ENCODE peak calls at places on chromosomes 11 and 22, in six cellular contexts. One of them, this sample, is unnamed.
A peak's percentile ranks its signal among the peaks of the same experiment; 100 is the strongest.

GRCh38 chr11:7630002-7630401 is 43.3 kb downstream of the CYB5R2 start:
- DNase-seq in HCT116: no peak
- DNase-seq in heart right ventricle: no peak
- DNase-seq in A673: no peak
- DNase-seq in BE2C: no peak
- DNase-seq in mesenchymal stem cell: no peak
- DNase-seq in this sample: no peak

GRCh38 chr11:11157201-11157600 is 195.8 kb downstream of the CSNK2A3 start:
- DNase-seq in HCT116: peak; percentile 21
- DNase-seq in heart right ventricle: no peak
- DNase-seq in A673: peak; percentile 54
- DNase-seq in BE2C: peak; percentile 36
- DNase-seq in mesenchymal stem cell: peak; percentile 28
- DNase-seq in this sample: peak; percentile 29

GRCh38 chr11:27697679-27698275 is 2.5 kb downstream of the BDNF start:
- DNase-seq in HCT116: no peak
- DNase-seq in heart right ventricle: no peak
- DNase-seq in A673: no peak
- DNase-seq in BE2C: no peak
- DNase-seq in mesenchymal stem cell: no peak
- DNase-seq in this sample: no peak

GRCh38 chr11:112806876-112807275 is 154.3 kb upstream of the NCAM1 start:
- DNase-seq in HCT116: no peak
- DNase-seq in heart right ventricle: no peak
- DNase-seq in A673: peak; percentile 85
- DNase-seq in BE2C: no peak
- DNase-seq in mesenchymal stem cell: no peak
- DNase-seq in this sample: no peak

GRCh38 chr11:76119032-76119431 is 87.3 kb downstream of the WNT11 start:
- DNase-seq in HCT116: no peak
- DNase-seq in heart right ventricle: no peak
- DNase-seq in A673: no peak
- DNase-seq in BE2C: no peak
- DNase-seq in mesenchymal stem cell: no peak
- DNase-seq in this sample: no peak

GRCh38 chr11:442611-443081 is 835 bp upstream of the ANO9 start:
- DNase-seq in HCT116: no peak
- DNase-seq in heart right ventricle: no peak
- DNase-seq in A673: no peak
- DNase-seq in BE2C: no peak
- DNase-seq in mesenchymal stem cell: no peak
- DNase-seq in this sample: no peak

GRCh38 chr11:58060535-58060934 is 29.8 kb downstream of the OR6Q1 start:
- DNase-seq in HCT116: no peak
- DNase-seq in heart right ventricle: no peak
- DNase-seq in A673: no peak
- DNase-seq in BE2C: no peak
- DNase-seq in mesenchymal stem cell: no peak
- DNase-seq in this sample: no peak

GRCh38 chr22:42964994-42965699 is 49.8 kb downstream of the PACSIN2 start:
- DNase-seq in HCT116: peak; percentile 86
- DNase-seq in heart right ventricle: no peak
- DNase-seq in A673: peak; percentile 88
- DNase-seq in BE2C: no peak
- DNase-seq in mesenchymal stem cell: peak; percentile 29
- DNase-seq in this sample: no peak

GRCh38 chr11:2730323-2731284 is 30.8 kb upstream of the KCNQ1OT1 start:
- DNase-seq in HCT116: no peak
- DNase-seq in heart right ventricle: no peak
- DNase-seq in A673: no peak
- DNase-seq in BE2C: no peak
- DNase-seq in mesenchymal stem cell: no peak
- DNase-seq in this sample: no peak

GRCh38 chr11:124602193-124602592 is 9.0 kb upstream of the PANX3 start:
- DNase-seq in HCT116: peak; percentile 3
- DNase-seq in heart right ventricle: no peak
- DNase-seq in A673: no peak
- DNase-seq in BE2C: no peak
- DNase-seq in mesenchymal stem cell: no peak
- DNase-seq in this sample: no peak

GRCh38 chr22:22759371-22759770 is 115.0 kb downstream of the GGTLC2 start:
- DNase-seq in HCT116: no peak
- DNase-seq in heart right ventricle: no peak
- DNase-seq in A673: no peak
- DNase-seq in BE2C: no peak
- DNase-seq in mesenchymal stem cell: no peak
- DNase-seq in this sample: no peak

GRCh38 chr11:57483570-57483934 is 23.2 kb downstream of the RTN4RL2 start:
- DNase-seq in HCT116: no peak
- DNase-seq in heart right ventricle: no peak
- DNase-seq in A673: no peak
- DNase-seq in BE2C: no peak
- DNase-seq in mesenchymal stem cell: no peak
- DNase-seq in this sample: no peak

DNA sequence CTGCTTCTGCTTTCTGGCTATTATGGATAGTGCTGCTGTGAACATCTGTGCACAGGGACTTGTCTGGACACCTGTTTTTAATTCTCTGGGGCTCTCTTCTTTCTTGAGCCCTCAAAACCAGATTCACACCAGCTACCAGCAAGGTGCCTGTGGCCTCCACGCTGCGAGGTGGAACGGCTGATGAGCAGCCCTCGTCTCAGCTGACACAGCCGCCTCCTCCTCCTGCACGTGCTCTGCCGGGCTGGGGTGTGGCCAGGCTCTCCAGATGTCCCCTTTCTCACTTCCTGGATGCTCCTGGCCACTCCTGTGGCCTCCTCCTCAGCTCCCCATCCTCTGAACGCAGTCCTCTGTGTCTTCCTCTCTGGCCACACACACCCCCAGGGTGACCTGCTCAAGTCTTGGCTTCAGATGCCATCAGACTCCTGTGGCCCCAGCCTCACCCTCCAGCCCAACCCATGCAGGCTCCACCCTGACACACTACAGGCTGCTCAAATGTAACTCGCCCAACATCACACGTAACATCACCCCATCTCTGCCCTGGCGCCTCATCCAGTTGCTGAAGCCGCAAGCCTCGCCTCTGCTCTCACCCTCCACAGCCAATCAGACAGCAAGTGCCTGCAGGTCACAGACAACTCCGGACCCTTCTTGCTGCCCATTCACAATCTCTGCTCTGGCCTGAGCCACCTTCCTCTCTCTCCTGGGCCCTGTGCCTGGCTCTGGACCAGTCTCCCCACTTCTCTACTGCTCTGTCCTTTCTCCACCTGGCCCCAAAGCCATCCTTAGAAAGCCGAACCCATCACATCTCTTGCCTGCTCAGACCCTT is 333.6 kb downstream of the CTTN start:
- DNase-seq in HCT116: no peak
- DNase-seq in heart right ventricle: no peak
- DNase-seq in A673: no peak
- DNase-seq in BE2C: no peak
- DNase-seq in mesenchymal stem cell: no peak
- DNase-seq in this sample: no peak
- H3K9me3 ChIP-seq in HCT116: no peaks in the 10 kb centered on the region
- H3K9me3 ChIP-seq in heart right ventricle: peaks cover 5% of the 10 kb centered on the region
- H3K9me3 ChIP-seq in A673: no peaks in the 10 kb centered on the region
- H3K9me3 ChIP-seq in BE2C: no peaks in the 10 kb centered on the region
- H3K9me3 ChIP-seq in mesenchymal stem cell: peaks cover 4% of the 10 kb centered on the region
- H3K9me3 ChIP-seq in this sample: no peaks in the 10 kb centered on the region

GRCh38 chr11:71059662-71060061 is 192.7 kb downstream of the SHANK2 start:
- DNase-seq in HCT116: no peak
- DNase-seq in heart right ventricle: no peak
- DNase-seq in A673: no peak
- DNase-seq in BE2C: no peak
- DNase-seq in mesenchymal stem cell: no peak
- DNase-seq in this sample: no peak
- H3K9me3 ChIP-seq in HCT116: no peaks in the 10 kb centered on the region
- H3K9me3 ChIP-seq in heart right ventricle: no peaks in the 10 kb centered on the region
- H3K9me3 ChIP-seq in A673: no peaks in the 10 kb centered on the region
- H3K9me3 ChIP-seq in BE2C: no peaks in the 10 kb centered on the region
- H3K9me3 ChIP-seq in mesenchymal stem cell: no peaks in the 10 kb centered on the region
- H3K9me3 ChIP-seq in this sample: no peaks in the 10 kb centered on the region

GRCh38 chr11:40759341-40759740 is 700.1 kb downstream of the LRRC4C start:
- DNase-seq in HCT116: no peak
- DNase-seq in heart right ventricle: no peak
- DNase-seq in A673: no peak
- DNase-seq in BE2C: no peak
- DNase-seq in mesenchymal stem cell: no peak
- DNase-seq in this sample: no peak
- H3K9me3 ChIP-seq in HCT116: peaks cover 32% of the 10 kb centered on the region
- H3K9me3 ChIP-seq in heart right ventricle: peaks cover 15% of the 10 kb centered on the region
- H3K9me3 ChIP-seq in A673: no peaks in the 10 kb centered on the region
- H3K9me3 ChIP-seq in BE2C: no peaks in the 10 kb centered on the region
- H3K9me3 ChIP-seq in mesenchymal stem cell: peaks cover 8% of the 10 kb centered on the region
- H3K9me3 ChIP-seq in this sample: no peaks in the 10 kb centered on the region

GRCh38 chr11:70769521-70769920 is 371.2 kb downstream of the CTTN start:
- DNase-seq in HCT116: no peak
- DNase-seq in heart right ventricle: no peak
- DNase-seq in A673: no peak
- DNase-seq in BE2C: no peak
- DNase-seq in mesenchymal stem cell: no peak
- DNase-seq in this sample: no peak

GRCh38 chr11:70771099-70771885 is 373.0 kb downstream of the CTTN start:
- DNase-seq in HCT116: no peak
- DNase-seq in heart right ventricle: no peak
- DNase-seq in A673: no peak
- DNase-seq in BE2C: no peak
- DNase-seq in mesenchymal stem cell: no peak
- DNase-seq in this sample: no peak

GRCh38 chr11:70768346-70769095 is 370.2 kb downstream of the CTTN start:
- DNase-seq in HCT116: no peak
- DNase-seq in heart right ventricle: no peak
- DNase-seq in A673: no peak
- DNase-seq in BE2C: no peak
- DNase-seq in mesenchymal stem cell: no peak
- DNase-seq in this sample: no peak

GRCh38 chr11:70766901-70767300 is 368.6 kb downstream of the CTTN start:
- DNase-seq in HCT116: no peak
- DNase-seq in heart right ventricle: no peak
- DNase-seq in A673: no peak
- DNase-seq in BE2C: no peak
- DNase-seq in mesenchymal stem cell: no peak
- DNase-seq in this sample: no peak

GRCh38 chr11:70769106-70769505 is 370.8 kb downstream of the CTTN start:
- DNase-seq in HCT116: no peak
- DNase-seq in heart right ventricle: no peak
- DNase-seq in A673: no peak
- DNase-seq in BE2C: no peak
- DNase-seq in mesenchymal stem cell: no peak
- DNase-seq in this sample: no peak
- H3K9me3 ChIP-seq in HCT116: no peaks in the 10 kb centered on the region
- H3K9me3 ChIP-seq in heart right ventricle: peaks cover 12% of the 10 kb centered on the region
- H3K9me3 ChIP-seq in A673: no peaks in the 10 kb centered on the region
- H3K9me3 ChIP-seq in BE2C: no peaks in the 10 kb centered on the region
- H3K9me3 ChIP-seq in mesenchymal stem cell: peaks cover 6% of the 10 kb centered on the region
- H3K9me3 ChIP-seq in this sample: no peaks in the 10 kb centered on the region

DNA sequence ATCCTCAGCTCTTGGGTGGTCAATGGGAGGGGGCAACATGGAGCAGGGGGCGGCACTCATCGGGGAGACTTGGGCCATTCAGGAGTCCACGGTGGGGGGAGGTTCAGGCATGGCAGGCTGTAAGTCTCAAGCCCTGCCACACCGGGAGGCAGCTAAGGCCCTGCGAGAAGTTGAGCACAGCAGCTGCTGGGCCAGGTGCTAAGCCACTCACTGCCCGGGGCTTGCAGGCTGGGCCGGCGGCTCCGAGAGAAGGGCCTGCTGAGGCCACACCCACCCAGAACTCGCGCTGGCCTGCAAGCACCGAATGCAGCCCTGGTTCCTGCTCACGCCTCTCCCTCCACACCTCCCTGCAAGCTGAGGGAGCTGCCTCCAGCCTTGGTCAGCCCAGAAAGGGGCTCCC is 131.4 kb downstream of the OR4C45 start:
- DNase-seq in HCT116: no peak
- DNase-seq in heart right ventricle: no peak
- DNase-seq in A673: no peak
- DNase-seq in BE2C: no peak
- DNase-seq in mesenchymal stem cell: no peak
- DNase-seq in this sample: no peak
- H3K9me3 ChIP-seq in HCT116: peaks cover 9% of the 10 kb centered on the region
- H3K9me3 ChIP-seq in heart right ventricle: no peaks in the 10 kb centered on the region
- H3K9me3 ChIP-seq in A673: peaks cover 34% of the 10 kb centered on the region
- H3K9me3 ChIP-seq in BE2C: no peaks in the 10 kb centered on the region
- H3K9me3 ChIP-seq in mesenchymal stem cell: peaks cover 2% of the 10 kb centered on the region
- H3K9me3 ChIP-seq in this sample: no peaks in the 10 kb centered on the region

This sample was measured in T-helper 17 cell.